ENCODE peak calls at places on chromosomes 1 and 21, in four cellular contexts. One of them, this sample, is unnamed.

GRCh38 chr1:229407206-229408026 is 26.5 kb downstream of the ACTA1 start:
- DNase-seq in ascending aorta: no peak
- DNase-seq in adipocyte: peak; percentile 33
- DNase-seq in tibial nerve: no peak
- DNase-seq in this sample: no peak

GRCh38 chr1:202343652-202344349 is 2.1 kb upstream of the UBE2T start:
- DNase-seq in ascending aorta: no peak
- DNase-seq in adipocyte: peak; percentile 90
- DNase-seq in tibial nerve: no peak
- DNase-seq in this sample: no peak

GRCh38 chr1:245546875-245547274 is 392.1 kb downstream of the KIF26B start:
- DNase-seq in adipocyte: no peak
- DNase-seq in tibial nerve: no peak
- DNase-seq in ascending aorta: no peak
- DNase-seq in this sample: peak; percentile 1

GRCh38 chr1:232628335-232629214 is 1.4 kb downstream of the SIPA1L2 start:
- DNase-seq in adipocyte: peak; percentile 78
- DNase-seq in ascending aorta: no peak
- DNase-seq in tibial nerve: no peak
- DNase-seq in this sample: no peak

GRCh38 chr1:46173361-46173856 is 1.5 kb upstream of the TSPAN1 start:
- DNase-seq in tibial nerve: no peak
- DNase-seq in ascending aorta: no peak
- DNase-seq in adipocyte: no peak
- DNase-seq in this sample: no peak

GRCh38 chr1:247390116-247390791 is 25.7 kb upstream of the NLRP3 start:
- DNase-seq in ascending aorta: peak; percentile 51
- DNase-seq in tibial nerve: peak; percentile 87
- DNase-seq in adipocyte: peak; percentile 79
- DNase-seq in this sample: peak; percentile 40

GRCh38 chr21:28705616-28706015 is 287.1 kb downstream of the LTN1 start:
- DNase-seq in ascending aorta: no peak
- DNase-seq in tibial nerve: no peak
- DNase-seq in adipocyte: no peak
- DNase-seq in this sample: no peak

GRCh38 chr1:232950919-232951579 is 638 bp downstream of the NTPCR start:
- DNase-seq in tibial nerve: no peak
- DNase-seq in ascending aorta: no peak
- DNase-seq in adipocyte: peak; percentile 40
- DNase-seq in this sample: peak; percentile 12

GRCh38 chr21:43718872-43719747 is at the start of gene PDXK:
- DNase-seq in tibial nerve: peak; percentile 71
- DNase-seq in ascending aorta: no peak
- DNase-seq in adipocyte: peak; percentile 96
- DNase-seq in this sample: peak; percentile 64

GRCh38 chr21:42061195-42061865 is 9.8 kb upstream of the UMODL1 start:
- DNase-seq in adipocyte: no peak
- DNase-seq in tibial nerve: no peak
- DNase-seq in ascending aorta: no peak
- DNase-seq in this sample: no peak

GRCh38 chr21:41602511-41602910 is 94.6 kb upstream of the TMPRSS2 start:
- DNase-seq in tibial nerve: no peak
- DNase-seq in adipocyte: no peak
- DNase-seq in ascending aorta: no peak
- DNase-seq in this sample: no peak

GRCh38 chr1:52602328-52603300 is at the start of gene GPX7:
- DNase-seq in tibial nerve: no peak
- DNase-seq in ascending aorta: no peak
- DNase-seq in adipocyte: peak; percentile 49
- DNase-seq in this sample: no peak

GRCh38 chr1:84674021-84674420 is 16.2 kb downstream of the SSX2IP start:
- DNase-seq in adipocyte: no peak
- DNase-seq in tibial nerve: no peak
- DNase-seq in ascending aorta: no peak
- DNase-seq in this sample: no peak

GRCh38 chr1:153670257-153670858 is 435 bp downstream of the ILF2 start:
- DNase-seq in tibial nerve: no peak
- DNase-seq in ascending aorta: no peak
- DNase-seq in adipocyte: no peak
- DNase-seq in this sample: no peak

GRCh38 chr1:151853411-151853930 is at the start of gene THEM5:
- DNase-seq in tibial nerve: no peak
- DNase-seq in ascending aorta: no peak
- DNase-seq in adipocyte: no peak
- DNase-seq in this sample: no peak

GRCh38 chr1:148290881-148291280 is 138.8 kb upstream of the NBPF11 start:
- DNase-seq in adipocyte: no peak
- DNase-seq in tibial nerve: no peak
- DNase-seq in ascending aorta: no peak
- DNase-seq in this sample: no peak

GRCh38 chr1:148292915-148293314 is 140.8 kb upstream of the NBPF11 start:
- DNase-seq in ascending aorta: no peak
- DNase-seq in adipocyte: no peak
- DNase-seq in tibial nerve: no peak
- DNase-seq in this sample: no peak

GRCh38 chr1:148296511-148296910 is 144.4 kb upstream of the NBPF11 start:
- DNase-seq in adipocyte: no peak
- DNase-seq in tibial nerve: no peak
- DNase-seq in ascending aorta: no peak
- DNase-seq in this sample: no peak
- H3K4me1 ChIP-seq in adipocyte: no peaks in the 10 kb centered on the region
- H3K4me1 ChIP-seq in tibial nerve: no peaks in the 10 kb centered on the region
- H3K4me1 ChIP-seq in ascending aorta: no peaks in the 10 kb centered on the region
- H3K4me1 ChIP-seq in this sample: no peaks in the 10 kb centered on the region

DNA sequence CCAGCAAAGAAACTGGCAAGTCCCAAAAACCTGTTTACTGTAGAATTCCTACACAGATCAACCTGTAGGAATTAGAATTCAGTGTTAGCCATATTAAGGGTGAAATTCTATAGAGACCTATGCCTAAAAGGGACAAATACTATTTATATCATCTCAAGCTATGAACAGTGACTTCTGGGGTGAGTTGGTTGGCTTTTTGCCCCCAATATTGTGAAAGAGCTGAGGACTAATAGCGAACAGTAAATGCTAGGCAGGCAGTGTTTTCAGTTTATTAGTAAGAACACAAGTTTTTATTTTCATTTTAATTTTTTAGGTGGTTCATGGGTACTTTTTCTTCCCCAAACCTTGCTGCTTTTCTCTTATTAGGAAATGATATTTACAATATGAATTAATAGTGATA is 15.3 kb downstream of the SLC16A4 start:
- DNase-seq in tibial nerve: no peak
- DNase-seq in ascending aorta: no peak
- DNase-seq in adipocyte: no peak
- DNase-seq in this sample: no peak
- H3K4me1 ChIP-seq in tibial nerve: peaks cover 4% of the 10 kb centered on the region
- H3K4me1 ChIP-seq in ascending aorta: no peaks in the 10 kb centered on the region
- H3K4me1 ChIP-seq in adipocyte: peaks cover 25% of the 10 kb centered on the region
- H3K4me1 ChIP-seq in this sample: peaks cover 7% of the 10 kb centered on the region

GRCh38 chr1:112701227-112702066 is 5.5 kb downstream of the RHOC start:
- DNase-seq in ascending aorta: no peak
- DNase-seq in adipocyte: no peak
- DNase-seq in tibial nerve: no peak
- DNase-seq in this sample: peak; percentile 10
- H3K4me1 ChIP-seq in ascending aorta: peaks cover 45% of the 10 kb centered on the region
- H3K4me1 ChIP-seq in adipocyte: peaks cover 54% of the 10 kb centered on the region
- H3K4me1 ChIP-seq in tibial nerve: peaks cover 83% of the 10 kb centered on the region
- H3K4me1 ChIP-seq in this sample: peaks cover 28% of the 10 kb centered on the region

GRCh38 chr1:27603320-27603961 is 503 bp downstream of the AHDC1 start:
- DNase-seq in tibial nerve: no peak
- DNase-seq in ascending aorta: no peak
- DNase-seq in adipocyte: peak; percentile 71
- DNase-seq in this sample: no peak

GRCh38 chr1:27604579-27605299 is 795 bp upstream of the AHDC1 start:
- DNase-seq in ascending aorta: no peak
- DNase-seq in adipocyte: no peak
- DNase-seq in tibial nerve: no peak
- DNase-seq in this sample: no peak

GRCh38 chr1:27605300-27605766 is 1.4 kb upstream of the AHDC1 start:
- DNase-seq in ascending aorta: no peak
- DNase-seq in adipocyte: no peak
- DNase-seq in tibial nerve: no peak
- DNase-seq in this sample: no peak

GRCh38 chr1:27602510-27603319 is 1.2 kb downstream of the AHDC1 start:
- DNase-seq in tibial nerve: no peak
- DNase-seq in adipocyte: peak; percentile 85
- DNase-seq in ascending aorta: no peak
- DNase-seq in this sample: no peak

GRCh38 chr1:27603962-27604578 is at the start of gene AHDC1:
- DNase-seq in adipocyte: peak; percentile 97
- DNase-seq in tibial nerve: peak; percentile 88
- DNase-seq in ascending aorta: peak; percentile 74
- DNase-seq in this sample: peak; percentile 73
- H3K4me1 ChIP-seq in adipocyte: peaks cover 25% of the 10 kb centered on the region
- H3K4me1 ChIP-seq in tibial nerve: peaks cover 75% of the 10 kb centered on the region
- H3K4me1 ChIP-seq in ascending aorta: peaks cover 32% of the 10 kb centered on the region
- H3K4me1 ChIP-seq in this sample: peaks cover 6% of the 10 kb centered on the region

GRCh38 chr1:42689912-42690311 is 7.7 kb downstream of the YBX1 start:
- DNase-seq in adipocyte: no peak
- DNase-seq in tibial nerve: no peak
- DNase-seq in ascending aorta: no peak
- DNase-seq in this sample: peak; percentile 53
- H3K4me1 ChIP-seq in adipocyte: peaks cover 52% of the 10 kb centered on the region
- H3K4me1 ChIP-seq in tibial nerve: peaks cover 92% of the 10 kb centered on the region
- H3K4me1 ChIP-seq in ascending aorta: peaks cover 32% of the 10 kb centered on the region
- H3K4me1 ChIP-seq in this sample: peaks cover 47% of the 10 kb centered on the region

GRCh38 chr1:8663090-8663802 is 154.2 kb downstream of the RERE start:
- DNase-seq in adipocyte: no peak
- DNase-seq in ascending aorta: no peak
- DNase-seq in tibial nerve: no peak
- DNase-seq in this sample: no peak

GRCh38 chr1:8663915-8664331 is 153.5 kb downstream of the RERE start:
- DNase-seq in ascending aorta: no peak
- DNase-seq in adipocyte: no peak
- DNase-seq in tibial nerve: peak; percentile 16
- DNase-seq in this sample: no peak

GRCh38 chr1:8661185-8662110 is 156.0 kb downstream of the RERE start:
- DNase-seq in tibial nerve: peak; percentile 41
- DNase-seq in ascending aorta: no peak
- DNase-seq in adipocyte: peak; percentile 68
- DNase-seq in this sample: peak; percentile 94

GRCh38 chr1:8660455-8660854 is 157.0 kb downstream of the RERE start:
- DNase-seq in ascending aorta: no peak
- DNase-seq in tibial nerve: peak; percentile 33
- DNase-seq in adipocyte: peak; percentile 83
- DNase-seq in this sample: peak; percentile 91

DNA sequence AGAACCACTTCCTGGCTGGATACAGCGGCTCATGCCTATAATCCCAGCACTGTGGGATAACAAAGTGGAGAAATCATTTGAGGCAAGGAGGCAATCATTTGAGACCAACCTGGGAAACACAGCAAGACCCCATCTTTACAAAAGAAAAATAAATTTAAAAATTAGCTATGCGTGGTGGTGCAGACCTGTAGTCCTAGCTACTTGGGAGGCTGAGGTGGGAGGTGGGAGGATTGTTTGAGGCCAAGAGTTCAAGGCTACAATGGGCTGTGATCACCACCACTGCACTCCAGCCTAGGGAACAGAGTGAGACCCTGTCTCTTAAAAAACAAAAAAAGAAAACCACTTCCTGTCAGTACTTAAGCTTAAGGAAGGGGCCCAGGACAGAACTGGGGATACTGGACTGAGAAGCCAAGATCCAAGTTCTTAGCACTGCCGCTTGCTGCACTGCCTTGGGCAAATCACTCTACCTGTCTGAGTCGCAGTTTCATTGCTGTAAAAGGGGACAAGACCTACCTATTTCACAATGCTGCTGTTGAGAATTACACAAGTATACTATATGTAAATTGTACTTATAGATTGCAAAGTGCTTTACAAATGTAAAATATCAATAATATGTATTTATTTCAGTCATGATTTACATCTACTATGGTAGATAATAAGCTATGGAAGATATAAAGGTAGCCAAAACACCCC is 154.9 kb downstream of the RERE start:
- DNase-seq in ascending aorta: no peak
- DNase-seq in adipocyte: no peak
- DNase-seq in tibial nerve: no peak
- DNase-seq in this sample: no peak
- H3K4me1 ChIP-seq in ascending aorta: peaks cover 37% of the 10 kb centered on the region
- H3K4me1 ChIP-seq in adipocyte: peaks cover 48% of the 10 kb centered on the region
- H3K4me1 ChIP-seq in tibial nerve: peaks cover 79% of the 10 kb centered on the region
- H3K4me1 ChIP-seq in this sample: peaks cover 36% of the 10 kb centered on the region

DNA sequence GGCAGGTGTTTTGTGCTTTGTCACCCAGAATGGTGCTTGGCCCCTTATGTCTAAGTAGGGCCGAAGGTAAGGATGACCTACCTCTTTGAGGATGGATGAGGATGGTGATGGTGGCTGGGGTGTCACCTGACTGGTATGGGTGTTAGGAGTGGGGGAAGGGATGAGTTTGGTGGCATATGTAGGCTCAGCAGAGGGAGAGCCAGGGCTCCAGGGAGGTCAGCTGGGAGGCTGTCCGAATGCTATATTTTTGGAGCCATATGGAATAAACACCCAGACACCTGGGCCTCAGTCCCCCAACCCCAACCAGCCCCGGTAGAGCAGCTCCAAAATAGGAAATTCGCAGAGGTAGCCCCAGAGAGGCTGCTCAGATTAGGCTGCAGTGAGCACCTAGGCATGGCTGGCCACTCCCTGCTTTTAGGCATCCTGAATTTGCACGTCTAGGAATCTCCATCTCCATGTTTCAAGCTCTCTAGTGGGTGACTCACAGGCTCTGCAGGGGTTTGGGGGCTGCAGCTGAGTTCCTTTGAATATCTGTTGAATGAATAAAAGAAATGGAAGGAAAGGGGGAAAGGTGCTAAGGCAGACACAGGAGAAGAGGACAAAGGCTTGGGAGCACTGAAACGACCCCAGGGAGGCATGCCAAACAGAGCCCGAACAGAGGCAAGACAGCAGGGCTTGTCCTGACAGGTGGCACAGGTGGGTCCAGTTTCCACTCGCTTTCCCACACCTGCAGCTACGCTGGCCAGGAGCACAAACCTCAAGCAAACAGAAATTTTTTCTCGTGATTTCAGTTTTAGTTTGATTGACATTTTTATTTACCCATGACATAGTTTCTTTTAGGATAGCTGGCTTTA is 135.3 kb upstream of the EDN2 start:
- DNase-seq in ascending aorta: no peak
- DNase-seq in adipocyte: no peak
- DNase-seq in tibial nerve: no peak
- DNase-seq in this sample: no peak
- H3K4me1 ChIP-seq in ascending aorta: peaks cover 4% of the 10 kb centered on the region
- H3K4me1 ChIP-seq in adipocyte: peaks cover 18% of the 10 kb centered on the region
- H3K4me1 ChIP-seq in tibial nerve: peaks cover 30% of the 10 kb centered on the region
- H3K4me1 ChIP-seq in this sample: no peaks in the 10 kb centered on the region

DNA sequence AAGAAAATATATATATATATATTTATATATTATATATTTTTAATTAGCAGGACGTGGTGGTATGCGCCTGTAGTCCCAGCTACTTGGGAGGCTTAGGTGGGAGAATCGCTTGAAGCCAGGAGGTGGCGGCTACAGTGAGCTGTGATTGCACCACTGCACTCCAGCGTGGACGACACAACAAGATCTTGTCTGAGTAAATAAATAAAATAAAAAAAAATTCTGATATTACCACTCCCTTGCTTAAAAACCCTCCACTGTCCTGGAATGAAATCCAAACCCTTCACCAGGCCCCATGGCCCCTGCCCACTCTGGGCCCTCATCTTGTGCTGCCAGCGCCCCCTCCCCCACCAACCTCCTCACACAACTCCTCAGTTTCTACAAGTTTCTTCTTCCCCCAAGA is 1.7 kb upstream of the ECE1 start:
- DNase-seq in tibial nerve: no peak
- DNase-seq in ascending aorta: no peak
- DNase-seq in adipocyte: no peak
- DNase-seq in this sample: no peak
- H3K4me1 ChIP-seq in tibial nerve: peaks cover 81% of the 10 kb centered on the region
- H3K4me1 ChIP-seq in ascending aorta: peaks cover 41% of the 10 kb centered on the region
- H3K4me1 ChIP-seq in adipocyte: peaks cover 34% of the 10 kb centered on the region
- H3K4me1 ChIP-seq in this sample: peaks cover 4% of the 10 kb centered on the region

GRCh38 chr1:230976360-230976759 is 2.3 kb downstream of the TTC13 start:
- DNase-seq in tibial nerve: no peak
- DNase-seq in adipocyte: no peak
- DNase-seq in ascending aorta: no peak
- DNase-seq in this sample: no peak
- H3K4me1 ChIP-seq in tibial nerve: peaks cover 32% of the 10 kb centered on the region
- H3K4me1 ChIP-seq in adipocyte: peaks cover 17% of the 10 kb centered on the region
- H3K4me1 ChIP-seq in ascending aorta: peaks cover 4% of the 10 kb centered on the region
- H3K4me1 ChIP-seq in this sample: no peaks in the 10 kb centered on the region

This sample was measured in foreskin keratinocyte.